ENCODE peak calls at places on chromosomes 11 and 22, in six cellular contexts. L is foreskin fibroblast; M is cardiac fibroblast; Z is kidney tubule cell; I is ELR; G is CD8-positive, alpha-beta T cell. P is an unnamed sample.

GRCh38 chr22:23161574-23161973 is 16.3 kb downstream of the RAB36 start:
- DNase-seq in L (no peak), M (no peak), Z (no peak), I (no peak), G (no peak), P (no peak)

GRCh38 chr11:60734271-60734670 is 9.8 kb downstream of the MS4A18 start:
- DNase-seq in L (no peak), M (no peak), Z (peak), I (no peak), G (no peak), P (no peak)

GRCh38 chr11:11035331-11035730 is 177.5 kb upstream of the ZBED5 start:
- DNase-seq in L (no peak), M (no peak), Z (no peak), I (no peak), G (no peak), P (no peak)

GRCh38 chr11:67408437-67409200 is 4.7 kb downstream of the TBC1D10C start:
- DNase-seq in L (no peak), M (no peak), Z (no peak), I (no peak), G (no peak), P (peak)

GRCh38 chr11:95503047-95503446 is 272.0 kb upstream of the SESN3 start:
- DNase-seq in L (peak), M (peak), Z (peak), I (no peak), G (no peak), P (no peak)

GRCh38 chr22:41217553-41218157 is 12.5 kb downstream of the L3MBTL2 start:
- DNase-seq in L (peak), M (peak), Z (peak), I (peak), G (no peak), P (peak)

GRCh38 chr22:37803636-37804371 is 3.9 kb upstream of the GCAT start:
- DNase-seq in L (no peak), M (no peak), Z (no peak), I (no peak), G (no peak), P (no peak)

GRCh38 chr22:28983788-28984441 is 77.7 kb downstream of the C22orf31 start:
- DNase-seq in L (peak), M (peak), Z (peak), I (no peak), G (no peak), P (no peak)

GRCh38 chr11:110147965-110148709 is 54.9 kb downstream of the ZC3H12C start:
- DNase-seq in L (peak), M (peak), Z (peak), I (peak), G (no peak), P (no peak)

GRCh38 chr11:32527191-32527590 is 56.4 kb upstream of the EIF3M start:
- DNase-seq in L (no peak), M (no peak), Z (peak), I (no peak), G (no peak), P (no peak)

GRCh38 chr11:134120143-134120850 is 51.4 kb downstream of the JAM3 start:
- DNase-seq in L (peak), M (peak), Z (no peak), I (peak), G (no peak), P (no peak)

GRCh38 chr22:44891293-44891747 is 118.5 kb downstream of the PHF21B start:
- DNase-seq in L (no peak), M (no peak), Z (no peak), I (no peak), G (no peak), P (no peak)

GRCh38 chr11:119322360-119322739 is 5.4 kb upstream of the MCAM start:
- DNase-seq in L (no peak), M (peak), Z (no peak), I (peak), G (no peak), P (no peak)

GRCh38 chr11:70423523-70424505 is 25.5 kb downstream of the CTTN start:
- DNase-seq in L (peak), M (peak), Z (peak), I (peak), G (peak), P (no peak)

GRCh38 chr22:37905534-37906363 is at the start of gene MICALL1:
- DNase-seq in L (peak), M (peak), Z (peak), I (peak), G (peak), P (no peak)

GRCh38 chr11:119396835-119397234 is 15.3 kb upstream of the USP2 start:
- DNase-seq in L (no peak), M (no peak), Z (no peak), I (no peak), G (no peak), P (no peak)

GRCh38 chr11:121538054-121538453 is 85.3 kb upstream of the SORL1-AS1 start:
- DNase-seq in L (no peak), M (no peak), Z (no peak), I (no peak), G (no peak), P (no peak)

GRCh38 chr11:122784325-122785155 is 53.8 kb upstream of the CRTAM start:
- DNase-seq in L (peak), M (peak), Z (peak), I (peak), G (no peak), P (no peak)

GRCh38 chr11:34637303-34637702 is 16.4 kb downstream of the EHF start:
- DNase-seq in L (no peak), M (no peak), Z (no peak), I (no peak), G (no peak), P (no peak)

GRCh38 chr11:134001101-134001500 is 44.3 kb upstream of the IGSF9B start:
- DNase-seq in L (no peak), M (no peak), Z (no peak), I (no peak), G (no peak), P (no peak)

GRCh38 chr11:113681711-113682410 is 24.2 kb downstream of the TMPRSS5 start:
- DNase-seq in L (no peak), M (no peak), Z (peak), I (no peak), G (no peak), P (no peak)

GRCh38 chr11:132595711-132596111 is 936.6 kb downstream of the OPCML start:
- DNase-seq in L (peak), M (peak), Z (no peak), I (no peak), G (no peak), P (no peak)

GRCh38 chr22:50210378-50211139 is 9.7 kb downstream of the SELENOO start:
- DNase-seq in L (no peak), M (no peak), Z (no peak), I (no peak), G (no peak), P (no peak)

GRCh38 chr11:44659641-44660040 is 67.1 kb upstream of the TSPAN18 start:
- DNase-seq in L (no peak), M (no peak), Z (no peak), I (no peak), G (no peak), P (no peak)

GRCh38 chr11:83194284-83195175 is 1.0 kb downstream of the ANKRD42 start:
- DNase-seq in L (peak), M (peak), Z (peak), I (peak), G (peak), P (peak)

GRCh38 chr22:40534379-40535188 is 101.9 kb downstream of the MRTFA start:
- DNase-seq in L (peak), M (peak), Z (peak), I (peak), G (no peak), P (no peak)

GRCh38 chr22:26912985-26913384 is 255.6 kb downstream of the MIAT start:
- DNase-seq in L (no peak), M (no peak), Z (no peak), I (no peak), G (no peak), P (no peak)

GRCh38 chr22:29268511-29269229 is 602 bp downstream of the EWSR1 start:
- DNase-seq in L (peak), M (peak), Z (peak), I (peak), G (no peak), P (no peak)